ENCODE peak calls at places on chromosome 1, in nine cellular contexts. One of them, this sample, is unnamed.

GRCh38 chr1:7561331-7561921 is 209.7 kb upstream of the VAMP3 start:
- DNase-seq in NCI-H187 treated with DMSO at 0.1 percent for 48 hours: no peak
- DNase-seq in endothelial cell: peak; percentile 63
- DNase-seq in stimulated activated CD4-positive, alpha-beta T cell treated with anti-CD3 and anti-CD28 coated beads, Interleukin-1b, Interleukin-23, amount 100 ng/mL, for 1 hour: no peak
- DNase-seq in ACHN: no peak
- DNase-seq in NT2/D1: no peak
- DNase-seq in amniotic stem cell: no peak
- DNase-seq in activated CD8-positive, alpha-beta memory T cell treated with anti-CD3 and anti-CD28 coated beads, Interleukin-2, amount 50 U/mL, for 48 hours: no peak
- DNase-seq in nephron progenitor cell: peak; percentile 61
- DNase-seq in this sample: peak; percentile 89

GRCh38 chr1:55310517-55310927 is 95.4 kb upstream of the USP24 start:
- DNase-seq in NCI-H187 treated with DMSO at 0.1 percent for 48 hours: no peak
- DNase-seq in activated CD8-positive, alpha-beta memory T cell treated with anti-CD3 and anti-CD28 coated beads, Interleukin-2, amount 50 U/mL, for 48 hours: no peak
- DNase-seq in stimulated activated CD4-positive, alpha-beta T cell treated with anti-CD3 and anti-CD28 coated beads, Interleukin-1b, Interleukin-23, amount 100 ng/mL, for 1 hour: no peak
- DNase-seq in ACHN: peak; percentile 68
- DNase-seq in amniotic stem cell: peak; percentile 91
- DNase-seq in NT2/D1: no peak
- DNase-seq in endothelial cell: no peak
- DNase-seq in nephron progenitor cell: no peak
- DNase-seq in this sample: no peak

GRCh38 chr1:174957829-174958228 is 41.9 kb upstream of the CACYBP start:
- DNase-seq in ACHN: no peak
- DNase-seq in NT2/D1: no peak
- DNase-seq in amniotic stem cell: no peak
- DNase-seq in endothelial cell: no peak
- DNase-seq in activated CD8-positive, alpha-beta memory T cell treated with anti-CD3 and anti-CD28 coated beads, Interleukin-2, amount 50 U/mL, for 48 hours: no peak
- DNase-seq in NCI-H187 treated with DMSO at 0.1 percent for 48 hours: no peak
- DNase-seq in stimulated activated CD4-positive, alpha-beta T cell treated with anti-CD3 and anti-CD28 coated beads, Interleukin-1b, Interleukin-23, amount 100 ng/mL, for 1 hour: no peak
- DNase-seq in nephron progenitor cell: no peak
- DNase-seq in this sample: no peak

GRCh38 chr1:223515416-223515815 is 122.2 kb downstream of the CCDC185 start:
- DNase-seq in nephron progenitor cell: no peak
- DNase-seq in ACHN: no peak
- DNase-seq in activated CD8-positive, alpha-beta memory T cell treated with anti-CD3 and anti-CD28 coated beads, Interleukin-2, amount 50 U/mL, for 48 hours: peak; percentile 57
- DNase-seq in stimulated activated CD4-positive, alpha-beta T cell treated with anti-CD3 and anti-CD28 coated beads, Interleukin-1b, Interleukin-23, amount 100 ng/mL, for 1 hour: no peak
- DNase-seq in endothelial cell: no peak
- DNase-seq in amniotic stem cell: no peak
- DNase-seq in NCI-H187 treated with DMSO at 0.1 percent for 48 hours: no peak
- DNase-seq in NT2/D1: no peak
- DNase-seq in this sample: no peak

GRCh38 chr1:1806890-1807289 is 28.6 kb upstream of the NADK start:
- DNase-seq in ACHN: no peak
- DNase-seq in NCI-H187 treated with DMSO at 0.1 percent for 48 hours: no peak
- DNase-seq in NT2/D1: no peak
- DNase-seq in activated CD8-positive, alpha-beta memory T cell treated with anti-CD3 and anti-CD28 coated beads, Interleukin-2, amount 50 U/mL, for 48 hours: no peak
- DNase-seq in amniotic stem cell: no peak
- DNase-seq in stimulated activated CD4-positive, alpha-beta T cell treated with anti-CD3 and anti-CD28 coated beads, Interleukin-1b, Interleukin-23, amount 100 ng/mL, for 1 hour: no peak
- DNase-seq in endothelial cell: no peak
- DNase-seq in nephron progenitor cell: no peak
- DNase-seq in this sample: no peak

GRCh38 chr1:61056674-61057439 is 25.5 kb upstream of the NFIA start:
- DNase-seq in NCI-H187 treated with DMSO at 0.1 percent for 48 hours: peak; percentile 20
- DNase-seq in ACHN: no peak
- DNase-seq in NT2/D1: no peak
- DNase-seq in endothelial cell: peak; percentile 34
- DNase-seq in amniotic stem cell: no peak
- DNase-seq in nephron progenitor cell: peak; percentile 51
- DNase-seq in stimulated activated CD4-positive, alpha-beta T cell treated with anti-CD3 and anti-CD28 coated beads, Interleukin-1b, Interleukin-23, amount 100 ng/mL, for 1 hour: no peak
- DNase-seq in activated CD8-positive, alpha-beta memory T cell treated with anti-CD3 and anti-CD28 coated beads, Interleukin-2, amount 50 U/mL, for 48 hours: peak; percentile 75
- DNase-seq in this sample: no peak

GRCh38 chr1:205939690-205940330 is 3.4 kb downstream of the SLC26A9 start:
- DNase-seq in NCI-H187 treated with DMSO at 0.1 percent for 48 hours: peak; percentile 96
- DNase-seq in activated CD8-positive, alpha-beta memory T cell treated with anti-CD3 and anti-CD28 coated beads, Interleukin-2, amount 50 U/mL, for 48 hours: no peak
- DNase-seq in amniotic stem cell: no peak
- DNase-seq in endothelial cell: peak; percentile 44
- DNase-seq in nephron progenitor cell: peak; percentile 33
- DNase-seq in NT2/D1: peak; percentile 79
- DNase-seq in stimulated activated CD4-positive, alpha-beta T cell treated with anti-CD3 and anti-CD28 coated beads, Interleukin-1b, Interleukin-23, amount 100 ng/mL, for 1 hour: no peak
- DNase-seq in ACHN: no peak
- DNase-seq in this sample: peak; percentile 86

GRCh38 chr1:174753131-174753530 is 246.6 kb upstream of the CACYBP start:
- DNase-seq in NCI-H187 treated with DMSO at 0.1 percent for 48 hours: no peak
- DNase-seq in NT2/D1: no peak
- DNase-seq in stimulated activated CD4-positive, alpha-beta T cell treated with anti-CD3 and anti-CD28 coated beads, Interleukin-1b, Interleukin-23, amount 100 ng/mL, for 1 hour: no peak
- DNase-seq in endothelial cell: no peak
- DNase-seq in amniotic stem cell: no peak
- DNase-seq in nephron progenitor cell: no peak
- DNase-seq in activated CD8-positive, alpha-beta memory T cell treated with anti-CD3 and anti-CD28 coated beads, Interleukin-2, amount 50 U/mL, for 48 hours: no peak
- DNase-seq in ACHN: no peak
- DNase-seq in this sample: no peak

GRCh38 chr1:945910-946565 is 13.0 kb downstream of the NOC2L start:
- DNase-seq in amniotic stem cell: no peak
- DNase-seq in ACHN: no peak
- DNase-seq in NT2/D1: no peak
- DNase-seq in nephron progenitor cell: no peak
- DNase-seq in activated CD8-positive, alpha-beta memory T cell treated with anti-CD3 and anti-CD28 coated beads, Interleukin-2, amount 50 U/mL, for 48 hours: no peak
- DNase-seq in NCI-H187 treated with DMSO at 0.1 percent for 48 hours: no peak
- DNase-seq in endothelial cell: no peak
- DNase-seq in stimulated activated CD4-positive, alpha-beta T cell treated with anti-CD3 and anti-CD28 coated beads, Interleukin-1b, Interleukin-23, amount 100 ng/mL, for 1 hour: no peak
- DNase-seq in this sample: no peak

GRCh38 chr1:17875882-17876280 is 120.7 kb downstream of the ACTL8 start:
- DNase-seq in ACHN: peak; percentile 27
- DNase-seq in NCI-H187 treated with DMSO at 0.1 percent for 48 hours: no peak
- DNase-seq in endothelial cell: no peak
- DNase-seq in amniotic stem cell: no peak
- DNase-seq in activated CD8-positive, alpha-beta memory T cell treated with anti-CD3 and anti-CD28 coated beads, Interleukin-2, amount 50 U/mL, for 48 hours: no peak
- DNase-seq in nephron progenitor cell: no peak
- DNase-seq in stimulated activated CD4-positive, alpha-beta T cell treated with anti-CD3 and anti-CD28 coated beads, Interleukin-1b, Interleukin-23, amount 100 ng/mL, for 1 hour: no peak
- DNase-seq in NT2/D1: no peak
- DNase-seq in this sample: no peak

GRCh38 chr1:112625696-112626095 is 6.1 kb downstream of the CAPZA1 start:
- DNase-seq in endothelial cell: no peak
- DNase-seq in stimulated activated CD4-positive, alpha-beta T cell treated with anti-CD3 and anti-CD28 coated beads, Interleukin-1b, Interleukin-23, amount 100 ng/mL, for 1 hour: no peak
- DNase-seq in nephron progenitor cell: no peak
- DNase-seq in activated CD8-positive, alpha-beta memory T cell treated with anti-CD3 and anti-CD28 coated beads, Interleukin-2, amount 50 U/mL, for 48 hours: no peak
- DNase-seq in amniotic stem cell: no peak
- DNase-seq in ACHN: peak; percentile 8
- DNase-seq in NT2/D1: no peak
- DNase-seq in NCI-H187 treated with DMSO at 0.1 percent for 48 hours: no peak
- DNase-seq in this sample: no peak

GRCh38 chr1:107555578-107555977 is 409.4 kb downstream of the VAV3 start:
- DNase-seq in NCI-H187 treated with DMSO at 0.1 percent for 48 hours: no peak
- DNase-seq in NT2/D1: no peak
- DNase-seq in stimulated activated CD4-positive, alpha-beta T cell treated with anti-CD3 and anti-CD28 coated beads, Interleukin-1b, Interleukin-23, amount 100 ng/mL, for 1 hour: no peak
- DNase-seq in endothelial cell: no peak
- DNase-seq in nephron progenitor cell: no peak
- DNase-seq in activated CD8-positive, alpha-beta memory T cell treated with anti-CD3 and anti-CD28 coated beads, Interleukin-2, amount 50 U/mL, for 48 hours: no peak
- DNase-seq in ACHN: no peak
- DNase-seq in amniotic stem cell: no peak
- DNase-seq in this sample: no peak

This sample was measured in H9.